ENCODE peak calls at places on chromosomes 12 and 14, in five cellular contexts. H is IMR-90, K is cardiac muscle cell, R is pancreas, W is neural progenitor cell. V is an unnamed sample. For H3K36me3, the result is how much of the 10 kb centered on the place peaks cover.

GRCh38 chr12:121543786-121544185 is 37.0 kb downstream of the KDM2B start:
- DNase-seq in W (no peak), R (no peak), K (no peak), H (no peak), V (no peak)

GRCh38 chr14:101980700-101981099 is 16.3 kb downstream of the DYNC1H1 start:
- DNase-seq in R (no peak), W (no peak), H (peak), K (no peak), V (no peak)

GRCh38 chr12:70664463-70664862 is 27.2 kb upstream of the PTPRB start:
- DNase-seq in H (no peak), W (peak), R (no peak), K (peak), V (no peak)

GRCh38 chr12:26878661-26879119 is 45.7 kb upstream of the ITPR2 start:
- DNase-seq in W (no peak), H (no peak), R (peak), K (no peak), V (peak)

GRCh38 chr12:3145036-3145435 is 67.9 kb downstream of the TSPAN9 start:
- DNase-seq in H (no peak), R (no peak), W (no peak), K (peak), V (no peak)

GRCh38 chr12:13227191-13227590 is 30.7 kb downstream of the EMP1 start:
- DNase-seq in K (no peak), R (no peak), W (no peak), H (no peak), V (no peak)

GRCh38 chr12:118038122-118038521 is 21.6 kb downstream of the RFC5 start:
- DNase-seq in W (no peak), K (no peak), R (no peak), H (no peak), V (no peak)

GRCh38 chr12:51941011-51941561 is 10.4 kb upstream of the ACVR1B start:
- DNase-seq in R (no peak), K (peak), W (peak), H (peak), V (no peak)

GRCh38 chr12:107760207-107760816 is 625 bp downstream of the PRDM4 start:
- DNase-seq in H (peak), R (no peak), K (peak), W (peak), V (no peak)

GRCh38 chr12:92332552-92332951 is 186.9 kb upstream of the BTG1 start:
- DNase-seq in H (no peak), K (no peak), R (no peak), W (no peak), V (no peak)

GRCh38 chr14:104865069-104865630 is at the start of gene CEP170B:
- DNase-seq in K (peak), H (peak), R (peak), W (peak), V (peak)
- H3K27ac ChIP-seq in K (no peak), H (peak), R (peak), W (no peak), V (peak)

GRCh38 chr12:109635717-109636116 is 62.1 kb downstream of the MVK start:
- DNase-seq in K (no peak), R (no peak), H (no peak), W (no peak), V (no peak)

GRCh38 chr12:109627633-109628032 is 54.0 kb downstream of the MVK start:
- DNase-seq in R (no peak), W (no peak), H (no peak), K (no peak), V (no peak)

GRCh38 chr12:109632299-109632698 is 58.7 kb downstream of the MVK start:
- DNase-seq in K (no peak), W (no peak), H (no peak), R (no peak), V (no peak)

GRCh38 chr12:109630107-109630506 is 56.5 kb downstream of the MVK start:
- DNase-seq in W (no peak), H (no peak), R (no peak), K (no peak), V (no peak)

GRCh38 chr12:109631236-109632150 is 57.9 kb downstream of the MVK start:
- DNase-seq in H (no peak), K (no peak), R (no peak), W (no peak), V (no peak)
- H3K36me3 ChIP-seq in H (under half), K (under half), R (under half), W (under half), V (under half)

GRCh38 chr12:109156586-109156985 is 40.2 kb downstream of the ACACB start:
- DNase-seq in W (no peak), K (no peak), H (no peak), R (no peak), V (no peak)
- H3K27ac ChIP-seq in W (no peak), K (no peak), H (no peak), R (no peak), V (no peak)

GRCh38 chr14:79916281-79916680 is 295.0 kb downstream of the DIO2 start:
- DNase-seq in H (no peak), W (no peak), R (no peak), K (no peak), V (no peak)
- H3K36me3 ChIP-seq in H (under half), W (under half), R (under half), K (under half), V (under half)

DNA sequence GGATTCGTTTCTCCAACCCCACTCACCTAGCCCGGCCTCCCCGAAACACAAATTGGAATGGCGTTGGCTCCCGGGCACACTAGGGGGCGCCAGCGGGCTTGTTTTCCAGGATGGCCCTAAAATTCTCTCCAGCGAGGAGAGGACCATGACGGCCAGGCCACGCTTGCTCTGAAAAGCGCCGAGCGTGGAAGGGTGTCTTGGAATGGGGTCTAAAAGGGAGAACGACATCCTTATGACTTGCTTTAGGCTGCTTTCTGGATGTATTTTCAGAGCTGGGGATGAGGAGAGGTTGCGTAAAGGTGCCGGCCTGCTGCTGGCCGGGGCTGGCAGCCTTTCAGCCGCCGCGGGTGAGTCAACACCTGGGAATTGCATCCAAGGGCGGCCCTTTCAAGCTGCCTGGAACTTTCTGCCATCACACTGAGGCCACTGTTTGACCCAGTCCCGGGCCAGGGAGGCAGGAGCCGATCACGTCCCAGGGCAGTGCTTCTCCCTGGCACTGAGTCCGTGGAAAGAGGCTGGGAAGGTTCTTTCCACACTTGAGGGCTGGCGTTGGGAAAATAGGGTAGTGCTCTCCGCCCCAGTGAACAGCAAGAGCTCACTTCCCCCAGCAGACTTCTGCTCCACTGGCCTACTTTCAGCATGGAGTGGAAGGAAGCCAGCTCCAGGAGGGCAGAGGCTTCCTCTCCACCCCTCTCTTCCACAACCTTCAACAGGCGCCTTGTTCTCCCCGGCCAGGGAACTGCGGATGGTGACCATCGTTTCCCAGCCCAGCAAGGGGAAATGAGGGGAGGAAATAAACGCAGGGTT is 216.2 kb downstream of the TTC8 start:
- DNase-seq in K (peak), H (peak), R (peak), W (peak), V (peak)
- H3K27ac ChIP-seq in K (no peak), H (peak), R (peak), W (no peak), V (no peak)

GRCh38 chr14:21084396-21084795 is 14.1 kb downstream of the ZNF219 start:
- DNase-seq in K (no peak), H (no peak), R (no peak), W (no peak), V (no peak)
- H3K36me3 ChIP-seq in K (under half), H (half or more), R (under half), W (under half), V (half or more)

GRCh38 chr12:109625131-109625559 is 51.6 kb downstream of the MVK start:
- DNase-seq in K (no peak), H (peak), W (no peak), R (no peak), V (peak)

GRCh38 chr12:109625749-109626377 is 52.3 kb downstream of the MVK start:
- DNase-seq in R (no peak), K (no peak), W (no peak), H (no peak), V (no peak)

GRCh38 chr12:109626378-109627115 is 53.0 kb downstream of the MVK start:
- DNase-seq in W (peak), H (no peak), R (no peak), K (no peak), V (no peak)

DNA sequence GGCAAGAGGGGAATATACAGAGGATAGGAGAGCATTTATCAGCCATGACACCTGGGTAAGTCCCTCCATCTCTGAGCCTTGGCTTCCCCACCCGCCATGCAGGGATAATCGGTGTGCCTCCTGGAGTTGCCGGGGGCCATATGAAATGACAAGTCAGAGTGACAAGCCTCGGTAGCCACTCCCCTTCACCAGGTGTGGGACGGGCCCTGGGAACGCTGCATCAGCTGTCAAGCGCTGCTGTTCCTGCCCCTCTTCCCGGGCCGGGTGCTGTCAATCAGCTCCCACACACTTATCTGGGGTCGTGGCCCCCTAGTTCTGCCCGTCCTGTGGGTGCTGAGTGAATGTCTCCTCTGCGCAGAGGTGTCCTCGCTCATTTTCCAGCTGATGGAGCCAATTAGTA is 57.2 kb downstream of the MVK start:
- DNase-seq in H (no peak), K (no peak), W (no peak), R (no peak), V (no peak)
- H3K27ac ChIP-seq in H (no peak), K (no peak), W (no peak), R (no peak), V (no peak)

GRCh38 chr12:911191-911826 is 38.2 kb downstream of the RAD52 start:
- DNase-seq in R (no peak), K (no peak), W (no peak), H (no peak), V (no peak)

GRCh38 chr12:913919-914718 is 35.4 kb downstream of the RAD52 start:
- DNase-seq in W (no peak), R (no peak), K (no peak), H (peak), V (no peak)

GRCh38 chr12:909861-910260 is 39.6 kb downstream of the RAD52 start:
- DNase-seq in R (no peak), W (no peak), K (no peak), H (no peak), V (no peak)

GRCh38 chr12:912466-913235 is 36.8 kb downstream of the RAD52 start:
- DNase-seq in R (no peak), H (no peak), K (no peak), W (no peak), V (no peak)

GRCh38 chr12:910416-910815 is 39.1 kb downstream of the RAD52 start:
- DNase-seq in W (no peak), R (no peak), K (no peak), H (no peak), V (no peak)
- H3K36me3 ChIP-seq in W (under half), R (under half), K (half or more), H (half or more), V (half or more)

GRCh38 chr12:119208626-119209061 is 29.9 kb downstream of the HSPB8 start:
- DNase-seq in R (no peak), H (peak), K (peak), W (peak), V (peak)

GRCh38 chr12:119206348-119207075 is 27.8 kb downstream of the HSPB8 start:
- DNase-seq in H (no peak), W (peak), K (no peak), R (no peak), V (peak)

GRCh38 chr12:119204137-119204536 is 25.4 kb downstream of the HSPB8 start:
- DNase-seq in H (no peak), K (no peak), W (no peak), R (no peak), V (no peak)

GRCh38 chr12:119204716-119205285 is 26.1 kb downstream of the HSPB8 start:
- DNase-seq in H (no peak), W (no peak), K (no peak), R (no peak), V (no peak)

DNA sequence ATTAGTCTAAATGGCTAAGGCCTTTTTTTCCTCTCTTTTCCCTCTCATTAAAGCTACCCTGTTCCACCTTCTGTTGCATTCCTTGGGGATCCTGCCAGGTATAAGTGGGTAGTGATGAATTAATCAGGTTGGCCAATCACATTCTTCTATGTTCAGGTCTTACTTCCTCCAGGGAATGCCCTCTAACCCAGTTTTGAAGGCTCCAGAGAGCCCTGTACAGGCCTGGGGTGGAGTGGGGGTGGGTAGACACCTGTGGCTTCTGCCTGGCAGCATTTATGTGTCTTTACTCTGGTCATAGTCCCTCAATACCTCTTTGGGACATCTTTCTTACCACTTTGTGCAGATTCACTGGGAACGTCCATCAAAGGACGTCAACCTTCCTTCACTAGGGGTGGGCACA is 28.4 kb downstream of the HSPB8 start:
- DNase-seq in W (no peak), R (no peak), H (no peak), K (no peak), V (no peak)
- H3K27ac ChIP-seq in W (no peak), R (no peak), H (no peak), K (no peak), V (no peak)

DNA sequence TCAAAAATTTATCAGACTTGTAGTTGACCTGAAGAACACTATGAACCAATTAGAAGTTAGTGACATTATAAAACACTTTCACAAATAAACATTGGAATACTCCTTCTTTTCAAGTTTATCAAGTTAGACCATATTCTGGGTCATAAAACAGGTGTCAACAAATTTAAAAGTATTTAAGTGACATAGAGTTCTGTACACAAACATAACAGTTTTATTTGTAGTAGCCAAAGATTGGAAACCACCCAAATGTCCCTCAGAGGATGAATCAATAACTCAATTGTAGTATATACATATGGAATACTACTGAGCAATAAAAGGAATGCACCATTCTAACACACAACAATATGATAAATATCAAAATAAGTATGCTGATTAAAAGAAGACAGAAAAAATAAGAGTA is 23.6 kb upstream of the OR11G2 start:
- DNase-seq in R (no peak), K (no peak), H (no peak), W (no peak), V (no peak)
- H3K36me3 ChIP-seq in R (under half), K (under half), H (under half), W (under half), V (under half)

V was measured in WERI-Rb-1.